ENCODE peak calls at places on chromosomes 13 and 19, in seven cellular contexts. R is suprapubic skin, V is K562, G is H1, X is SK-N-SH, Q is ovary, K is transverse colon. T is an unnamed sample.

GRCh38 chr19:468587-469256 is 7.9 kb upstream of the SHC2 start:
- DNase-seq in X (no peak), G (no peak), K (no peak), Q (no peak), R (no peak), V (no peak), T (no peak)

GRCh38 chr13:41465215-41465907 is 8.0 kb downstream of the RGCC start:
- DNase-seq in R (no peak), K (peak), V (no peak), G (no peak), X (no peak), Q (no peak), T (no peak)

GRCh38 chr13:28763887-28764286 is 45.1 kb upstream of the SLC46A3 start:
- DNase-seq in R (no peak), X (no peak), Q (no peak), V (no peak), K (no peak), G (no peak), T (no peak)

GRCh38 chr13:69579351-69579750 is 528.3 kb upstream of the ATXN8OS start:
- DNase-seq in R (no peak), X (peak), V (no peak), Q (no peak), K (no peak), G (no peak), T (no peak)

GRCh38 chr13:99507054-99507453 is 5.8 kb downstream of the TM9SF2 start:
- DNase-seq in X (no peak), G (no peak), K (no peak), V (no peak), R (no peak), Q (no peak), T (no peak)

GRCh38 chr19:54316746-54317107 is 3.8 kb upstream of the LILRA5 start:
- DNase-seq in K (no peak), Q (no peak), G (peak), V (peak), R (no peak), X (no peak), T (no peak)

GRCh38 chr13:75271851-75272250 is 210.1 kb downstream of the TBC1D4 start:
- DNase-seq in K (no peak), X (no peak), R (no peak), V (no peak), G (no peak), Q (no peak), T (no peak)

GRCh38 chr13:71968025-71968424 is 101.0 kb upstream of the DACH1 start:
- DNase-seq in Q (no peak), K (no peak), V (no peak), R (no peak), G (peak), X (no peak), T (no peak)

GRCh38 chr19:53908933-53909415 is at the start of gene CACNG7:
- DNase-seq in X (peak), Q (no peak), R (no peak), K (no peak), G (no peak), V (no peak), T (no peak)

GRCh38 chr19:7986321-7987083 is 18.9 kb downstream of the ELAVL1 start:
- DNase-seq in R (no peak), Q (no peak), K (no peak), X (no peak), V (no peak), G (no peak), T (no peak)

GRCh38 chr13:47144782-47145181 is 247.9 kb upstream of the HTR2A start:
- DNase-seq in Q (no peak), V (no peak), G (no peak), K (no peak), R (no peak), X (no peak), T (no peak)

GRCh38 chr19:3372413-3372812 is 6.0 kb downstream of the NFIC start:
- DNase-seq in V (no peak), K (no peak), R (no peak), G (no peak), Q (no peak), X (no peak), T (no peak)

GRCh38 chr19:3370728-3371591 is 4.6 kb downstream of the NFIC start:
- DNase-seq in K (no peak), G (no peak), X (no peak), Q (no peak), V (no peak), R (no peak), T (no peak)

GRCh38 chr19:3373971-3374368 is 7.6 kb downstream of the NFIC start:
- DNase-seq in V (no peak), R (no peak), K (no peak), X (no peak), Q (no peak), G (no peak), T (no peak)

GRCh38 chr19:3375221-3376088 is 9.1 kb downstream of the NFIC start:
- DNase-seq in G (no peak), X (peak), Q (peak), R (peak), K (peak), V (peak), T (peak)

GRCh38 chr19:3374369-3375112 is 8.2 kb downstream of the NFIC start:
- DNase-seq in Q (peak), X (peak), V (peak), R (no peak), K (no peak), G (no peak), T (peak)
- TF ChIP-seq EP300 in Q (no peak), X (peak), V (peak), R (no peak), K (no peak), G (no peak), T (no peak)

GRCh38 chr19:45782820-45783785 is 813 bp upstream of the DMPK start:
- DNase-seq in V (no peak), G (no peak), Q (peak), R (no peak), K (peak), X (peak), T (peak)
- TF ChIP-seq EP300 in V (no peak), G (no peak), Q (peak), R (no peak), K (no peak), X (no peak), T (no peak)

GRCh38 chr13:106176103-106176502 is 359.4 kb downstream of the EFNB2 start:
- DNase-seq in X (no peak), Q (no peak), K (no peak), R (no peak), V (no peak), G (no peak), T (no peak)

GRCh38 chr13:106177146-106177545 is 358.3 kb downstream of the EFNB2 start:
- DNase-seq in X (no peak), K (no peak), V (no peak), Q (no peak), R (no peak), G (no peak), T (no peak)

GRCh38 chr13:106173891-106174610 is 361.4 kb downstream of the EFNB2 start:
- DNase-seq in R (no peak), G (no peak), Q (no peak), X (no peak), K (no peak), V (no peak), T (no peak)

GRCh38 chr13:106172176-106172905 is 363.1 kb downstream of the EFNB2 start:
- DNase-seq in G (no peak), R (no peak), K (no peak), X (no peak), Q (no peak), V (no peak), T (no peak)

GRCh38 chr13:106173346-106173745 is 362.1 kb downstream of the EFNB2 start:
- DNase-seq in K (no peak), Q (no peak), X (no peak), V (no peak), R (no peak), G (no peak), T (no peak)
- TF ChIP-seq EP300 in K (no peak), Q (no peak), X (no peak), V (no peak), R (no peak), G (no peak), T (no peak)

GRCh38 chr19:43575955-43576451 is 402 bp downstream of the PINLYP start:
- DNase-seq in G (no peak), R (no peak), V (no peak), X (no peak), Q (peak), K (no peak), T (no peak)

GRCh38 chr19:43574424-43575155 is 737 bp downstream of the XRCC1 start:
- DNase-seq in X (no peak), K (no peak), R (no peak), V (no peak), Q (peak), G (no peak), T (no peak)

GRCh38 chr19:43572172-43572588 is 3.1 kb downstream of the XRCC1 start:
- DNase-seq in V (no peak), Q (no peak), R (no peak), X (no peak), G (no peak), K (no peak), T (no peak)

GRCh38 chr19:43576479-43576878 is 878 bp downstream of the PINLYP start:
- DNase-seq in Q (peak), V (no peak), K (no peak), R (no peak), G (no peak), X (no peak), T (no peak)

DNA sequence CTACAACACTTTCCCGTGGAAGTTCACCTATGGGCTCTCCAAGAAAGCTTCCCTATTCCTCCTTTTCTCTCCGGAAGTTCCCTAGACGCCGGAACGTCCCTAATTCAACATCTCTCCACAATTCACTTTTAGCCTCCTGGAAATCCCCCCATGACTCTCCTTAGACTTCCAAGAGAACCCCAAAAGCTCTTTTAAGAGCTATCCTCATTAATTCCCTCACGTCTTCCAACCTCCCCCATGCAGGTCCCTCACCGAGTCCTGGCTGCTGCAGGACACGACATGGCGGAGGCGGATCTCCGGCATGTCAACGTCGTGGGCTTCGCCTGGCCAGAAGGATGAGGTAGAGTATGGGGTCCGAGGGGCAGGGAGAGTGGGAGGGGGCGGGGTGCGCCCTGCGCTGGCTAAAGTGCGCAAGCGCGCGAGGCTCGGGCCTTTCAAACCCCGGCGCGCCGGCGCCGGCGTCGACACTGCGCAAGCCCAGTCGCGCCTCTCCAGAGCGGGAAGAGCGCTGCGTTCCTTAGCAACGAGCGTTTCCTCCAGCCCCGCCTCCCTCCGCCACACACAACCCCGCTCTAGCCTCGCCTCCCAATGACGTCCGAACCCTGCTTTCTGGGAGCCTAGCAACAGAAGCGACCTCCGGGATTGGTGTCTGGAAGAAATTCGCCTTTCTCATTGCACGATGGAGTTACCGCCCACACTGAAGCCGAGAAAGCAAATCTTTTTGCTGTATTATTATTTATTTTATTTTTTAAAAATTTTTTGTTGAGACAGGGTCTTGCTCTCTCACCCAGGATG is at the start of the genes PINLYP and XRCC1:
- DNase-seq in G (peak), Q (peak), K (peak), V (peak), X (peak), R (peak), T (peak)
- TF ChIP-seq EP300 in G (no peak), Q (no peak), K (no peak), V (no peak), X (peak), R (no peak), T (no peak)

GRCh38 chr19:44912854-44913253 is 1.6 kb upstream of the APOC1 start:
- DNase-seq in Q (peak), K (peak), R (no peak), G (no peak), V (no peak), X (no peak), T (peak)
- TF ChIP-seq EP300 in Q (no peak), K (no peak), R (no peak), G (no peak), V (no peak), X (no peak), T (no peak)